ENCODE peak calls at places on chromosomes 7 and 10, in four cellular contexts. W, Y, M and S are unnamed samples.

GRCh38 chr10:102773986-102774385 is 30.2 kb downstream of the WBP1L start:
- DNase-seq in Y (no peak), W (no peak), M (no peak), S (no peak)

GRCh38 chr10:70619271-70620019 is 16.9 kb upstream of the PRF1 start:
- DNase-seq in W (no peak), M (no peak), Y (no peak), S (no peak)

GRCh38 chr10:58335306-58336005 is 650 bp downstream of the UBE2D1 start:
- DNase-seq in M (no peak), W (peak; percentile 32), Y (peak; percentile 47), S (peak; percentile 90)

GRCh38 chr10:28008054-28008453 is 9.2 kb upstream of the ODAD2 start:
- DNase-seq in M (no peak), W (no peak), Y (no peak), S (no peak)

GRCh38 chr10:70466951-70467350 is 11.6 kb upstream of the PALD1 start:
- DNase-seq in Y (no peak), W (no peak), M (no peak), S (no peak)

GRCh38 chr10:26855186-26855585 is 5.6 kb downstream of the ABI1 start:
- DNase-seq in Y (no peak), M (no peak), W (no peak), S (no peak)

GRCh38 chr7:12581897-12582296 is 11.4 kb downstream of the SCIN start:
- DNase-seq in W (no peak), M (no peak), Y (no peak), S (no peak)

GRCh38 chr10:77279207-77279606 is 358.4 kb downstream of the KCNMA1 start:
- DNase-seq in W (peak; percentile 43), M (no peak), Y (no peak), S (no peak)

GRCh38 chr7:36642010-36642409 is 82.3 kb downstream of the AOAH start:
- DNase-seq in W (no peak), Y (no peak), M (no peak), S (no peak)

GRCh38 chr7:90723866-90724265 is 127.7 kb downstream of the CDK14 start:
- DNase-seq in M (no peak), W (no peak), Y (no peak), S (no peak)

GRCh38 chr10:35089641-35090161 is 440 bp downstream of the CUL2 start:
- DNase-seq in Y (no peak), W (no peak), M (no peak), S (peak; percentile 2)

GRCh38 chr10:114504769-114505579 is 100.7 kb upstream of the AFAP1L2 start:
- DNase-seq in W (no peak), Y (peak; percentile 66), M (no peak), S (peak; percentile 48)

GRCh38 chr10:4568086-4568485 is 257.9 kb upstream of the AKR1E2 start:
- DNase-seq in Y (no peak), W (no peak), M (no peak), S (no peak)

GRCh38 chr10:4568731-4569130 is 257.3 kb upstream of the AKR1E2 start:
- DNase-seq in Y (no peak), W (no peak), M (no peak), S (no peak)

GRCh38 chr10:4569132-4569531 is 256.9 kb upstream of the AKR1E2 start:
- DNase-seq in W (no peak), M (no peak), Y (no peak), S (no peak)

DNA sequence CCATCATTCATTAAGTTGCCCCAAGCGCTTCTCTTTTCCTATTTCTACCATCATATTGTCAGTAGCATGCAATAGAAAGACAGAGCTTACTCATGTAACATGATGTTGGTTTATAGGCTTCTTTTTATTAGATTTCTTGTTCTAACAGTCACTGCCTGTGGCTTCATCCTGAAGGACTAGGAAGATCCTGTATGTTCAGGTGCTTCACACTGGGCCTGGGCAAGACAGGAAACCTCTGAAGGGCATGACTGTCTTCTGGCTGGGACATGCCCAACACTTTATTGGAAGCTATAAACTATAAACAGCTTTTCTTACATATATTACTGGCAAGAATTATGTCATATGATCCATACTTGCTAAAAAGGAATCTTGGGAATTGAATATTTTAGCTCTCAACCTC is 258.4 kb upstream of the AKR1E2 start:
- DNase-seq in M (no peak), W (no peak), Y (no peak), S (no peak)
- H3K9me3 ChIP-seq in M (no peaks in the 10 kb centered on the region), W (no peaks in the 10 kb centered on the region), Y (no peaks in the 10 kb centered on the region), S (no peaks in the 10 kb centered on the region)

GRCh38 chr7:136063337-136063666 is 86.1 kb upstream of the MTPN start:
- DNase-seq in M (no peak), Y (no peak), W (no peak), S (no peak)

GRCh38 chr7:136064098-136064497 is 86.9 kb upstream of the MTPN start:
- DNase-seq in M (no peak), W (no peak), Y (no peak), S (no peak)

GRCh38 chr7:136062625-136063336 is 85.6 kb upstream of the MTPN start:
- DNase-seq in M (no peak), Y (no peak), W (no peak), S (no peak)

GRCh38 chr7:136058561-136058960 is 81.4 kb upstream of the MTPN start:
- DNase-seq in Y (no peak), M (no peak), W (no peak), S (no peak)

GRCh38 chr7:136061433-136061832 is 84.3 kb upstream of the MTPN start:
- DNase-seq in W (no peak), M (no peak), Y (no peak), S (no peak)
- H3K4me1 ChIP-seq in W (no peaks in the 10 kb centered on the region), M (no peaks in the 10 kb centered on the region), Y (no peaks in the 10 kb centered on the region), S (no peaks in the 10 kb centered on the region)

GRCh38 chr7:26535483-26536069 is 243.9 kb downstream of the SNX10 start:
- DNase-seq in M (no peak), W (no peak), Y (no peak), S (no peak)
- H3K27me3 ChIP-seq in M (no peaks in the 10 kb centered on the region), W (no peaks in the 10 kb centered on the region), Y (peaks cover 21% of the 10 kb centered on the region), S (no peaks in the 10 kb centered on the region)

GRCh38 chr10:131678613-131679012 is 222.2 kb upstream of the PPP2R2D start:
- DNase-seq in Y (no peak), W (no peak), M (peak; percentile 8), S (no peak)

GRCh38 chr10:131677671-131678070 is 223.1 kb upstream of the PPP2R2D start:
- DNase-seq in W (no peak), M (peak; percentile 12), Y (no peak), S (no peak)

GRCh38 chr10:131676448-131676847 is 224.4 kb upstream of the PPP2R2D start:
- DNase-seq in M (peak; percentile 12), W (no peak), Y (no peak), S (no peak)

GRCh38 chr10:131676971-131677421 is 223.8 kb upstream of the PPP2R2D start:
- DNase-seq in M (peak; percentile 16), W (no peak), Y (no peak), S (no peak)

GRCh38 chr10:131678171-131678570 is 222.6 kb upstream of the PPP2R2D start:
- DNase-seq in M (peak; percentile 32), Y (no peak), W (no peak), S (no peak)
- H3K9me3 ChIP-seq in M (no peaks in the 10 kb centered on the region), Y (no peaks in the 10 kb centered on the region), W (no peaks in the 10 kb centered on the region), S (no peaks in the 10 kb centered on the region)

GRCh38 chr7:137878333-137878961 is 31.7 kb upstream of the DGKI start:
- DNase-seq in M (no peak), W (no peak), Y (peak; percentile 45), S (no peak)
- H3K4me1 ChIP-seq in M (no peaks in the 10 kb centered on the region), W (no peaks in the 10 kb centered on the region), Y (peaks cover 6% of the 10 kb centered on the region), S (peaks cover 64% of the 10 kb centered on the region)

GRCh38 chr7:151810434-151811232 is 66.3 kb downstream of the PRKAG2 start:
- DNase-seq in W (no peak), Y (no peak), M (peak; percentile 46), S (no peak)
- H3K27me3 ChIP-seq in W (no peaks in the 10 kb centered on the region), Y (no peaks in the 10 kb centered on the region), M (no peaks in the 10 kb centered on the region), S (no peaks in the 10 kb centered on the region)

GRCh38 chr10:131431541-131431940 is 120.0 kb upstream of the TCERG1L start:
- DNase-seq in Y (no peak), M (no peak), W (no peak), S (no peak)

GRCh38 chr10:131433566-131433965 is 122.0 kb upstream of the TCERG1L start:
- DNase-seq in M (no peak), Y (no peak), W (no peak), S (no peak)

GRCh38 chr10:131430716-131431402 is 119.3 kb upstream of the TCERG1L start:
- DNase-seq in W (no peak), M (no peak), Y (no peak), S (no peak)

GRCh38 chr10:131429942-131430341 is 118.4 kb upstream of the TCERG1L start:
- DNase-seq in W (no peak), Y (no peak), M (no peak), S (peak; percentile 27)

DNA sequence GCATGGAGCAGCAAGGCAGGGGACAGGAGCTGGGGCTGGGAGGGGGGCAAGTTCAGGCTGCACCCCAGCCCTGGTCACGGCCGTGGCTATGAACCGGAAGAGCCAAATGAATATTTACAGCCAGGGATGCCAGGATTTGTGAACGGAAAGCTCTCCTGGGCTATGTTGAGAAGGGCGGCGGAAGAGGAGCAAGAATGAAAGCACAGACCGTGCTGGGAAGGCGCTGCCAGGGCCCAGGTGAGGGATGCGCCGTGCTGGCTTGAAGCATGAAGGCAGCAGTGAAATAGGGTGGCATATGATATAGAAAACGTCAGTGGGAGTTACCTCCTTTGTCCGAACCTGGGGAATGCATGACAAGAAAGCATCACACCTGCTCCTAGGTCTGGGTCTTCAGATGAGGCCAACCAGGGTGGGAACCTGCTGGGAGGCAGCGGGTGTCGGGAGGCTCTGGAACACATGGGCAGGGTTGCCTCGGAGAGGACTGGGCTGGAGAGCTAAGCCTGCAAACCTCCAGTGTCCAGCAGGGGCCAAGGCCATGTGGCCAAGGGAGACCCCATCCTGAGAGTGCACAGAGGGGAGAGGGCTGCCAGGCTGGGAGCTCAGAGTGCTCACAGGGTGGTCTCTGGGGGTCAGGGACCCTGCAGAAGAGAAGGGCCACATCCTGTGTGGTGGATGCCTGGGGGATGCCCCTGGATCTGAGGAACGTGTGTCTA is 120.6 kb upstream of the TCERG1L start:
- DNase-seq in M (no peak), W (no peak), Y (no peak), S (no peak)
- H3K9me3 ChIP-seq in M (no peaks in the 10 kb centered on the region), W (no peaks in the 10 kb centered on the region), Y (no peaks in the 10 kb centered on the region), S (no peaks in the 10 kb centered on the region)